ENCODE peak calls at places on chromosome 9, in ten cellular contexts. W is AG10803, V is brain microvascular endothelial cell, D is BJ, A is astrocyte, I is epithelial cell of esophagus, B is AG04450, S is K562, O is type B pancreatic cell, Y is WTC11. C is an unnamed sample.

GRCh38 chr9:18142964-18143363 is 331.0 kb upstream of the ADAMTSL1 start:
- DNase-seq in W (no peak), B (no peak), S (no peak), D (no peak), Y (peak; percentile 10), O (no peak), I (peak; percentile 31), A (no peak), V (no peak), C (no peak)

GRCh38 chr9:71729816-71730526 is 38.3 kb downstream of the CEMIP2 start:
- DNase-seq in W (no peak), I (peak; percentile 57), O (no peak), S (no peak), B (no peak), D (no peak), V (no peak), Y (no peak), A (peak; percentile 26), C (no peak)

GRCh38 chr9:109320338-109320733 is 523 bp downstream of the EPB41L4B start:
- DNase-seq in Y (no peak), I (no peak), S (peak; percentile 58), D (no peak), O (no peak), V (no peak), B (no peak), A (no peak), W (no peak), C (no peak)

GRCh38 chr9:13023498-13023897 is 248.7 kb downstream of the LURAP1L start:
- DNase-seq in B (no peak), S (no peak), D (no peak), W (no peak), A (peak; percentile 57), I (peak; percentile 68), V (peak; percentile 34), O (no peak), Y (no peak), C (no peak)

GRCh38 chr9:135340143-135340655 is 139.4 kb upstream of the PPP1R26 start:
- DNase-seq in O (no peak), A (no peak), V (no peak), W (no peak), Y (peak; percentile 33), D (no peak), B (no peak), S (no peak), I (no peak), C (no peak)

GRCh38 chr9:131677051-131677444 is 62.8 kb downstream of the RAPGEF1 start:
- DNase-seq in S (no peak), A (peak; percentile 46), I (no peak), V (no peak), W (peak; percentile 51), Y (no peak), O (no peak), D (no peak), B (no peak), C (no peak)

GRCh38 chr9:87338075-87338989 is 159.3 kb upstream of the DAPK1 start:
- DNase-seq in V (no peak), D (no peak), I (no peak), A (no peak), B (no peak), W (no peak), O (no peak), Y (no peak), S (no peak), C (no peak)

GRCh38 chr9:87596862-87597261 is 99.2 kb downstream of the DAPK1 start:
- DNase-seq in W (peak; percentile 44), B (no peak), A (no peak), I (no peak), O (no peak), Y (no peak), V (no peak), S (no peak), D (no peak), C (no peak)

GRCh38 chr9:133472277-133472645 is 6.6 kb downstream of the SLC2A6 start:
- DNase-seq in O (no peak), A (no peak), V (no peak), S (no peak), W (no peak), Y (no peak), I (no peak), D (no peak), B (no peak), C (no peak)

GRCh38 chr9:133471551-133472276 is 7.2 kb downstream of the SLC2A6 start:
- DNase-seq in D (no peak), B (no peak), A (no peak), S (no peak), Y (no peak), V (no peak), I (no peak), O (no peak), W (no peak), C (no peak)

GRCh38 chr9:133470988-133471387 is 7.9 kb downstream of the SLC2A6 start:
- DNase-seq in B (no peak), V (no peak), W (no peak), A (no peak), S (no peak), D (no peak), O (no peak), Y (no peak), I (no peak), C (no peak)

GRCh38 chr9:133468777-133469455 is 9.1 kb downstream of the CACFD1 start:
- DNase-seq in I (no peak), A (no peak), O (no peak), D (no peak), W (no peak), V (no peak), Y (no peak), S (no peak), B (no peak), C (no peak)

GRCh38 chr9:133470427-133470924 is 8.4 kb downstream of the SLC2A6 start:
- DNase-seq in A (no peak), V (no peak), S (no peak), I (no peak), B (no peak), D (no peak), W (no peak), O (no peak), Y (peak; percentile 34), C (no peak)
- TF ChIP-seq CTCF in A (no peak), V (no peak), S (no peak), I (no peak), B (no peak), D (no peak), W (no peak), O (no peak), Y (no peak), C (no peak)

GRCh38 chr9:32552172-32552872 is at the start of the genes SMIM27 and TOPORS:
- DNase-seq in O (peak; percentile 88), D (peak; percentile 53), A (peak; percentile 83), V (peak; percentile 82), B (peak; percentile 72), W (peak; percentile 85), S (peak; percentile 74), Y (peak; percentile 88), I (peak; percentile 91), C (peak; percentile 59)

GRCh38 chr9:32550046-32550608 is 2.0 kb upstream of the SMIM27 start:
- DNase-seq in I (peak; percentile 40), S (no peak), O (no peak), V (peak; percentile 32), Y (no peak), W (peak; percentile 24), B (no peak), D (no peak), A (peak; percentile 41), C (no peak)

GRCh38 chr9:32551491-32552049 is 557 bp upstream of the SMIM27 start:
- DNase-seq in S (peak; percentile 22), D (no peak), Y (no peak), V (peak; percentile 20), I (peak; percentile 34), B (no peak), W (peak; percentile 15), O (no peak), A (peak; percentile 6), C (no peak)

GRCh38 chr9:32554107-32554506 is 1.7 kb upstream of the TOPORS start:
- DNase-seq in O (no peak), V (no peak), S (peak; percentile 48), B (no peak), I (no peak), A (no peak), W (peak; percentile 15), D (no peak), Y (no peak), C (no peak)

DNA sequence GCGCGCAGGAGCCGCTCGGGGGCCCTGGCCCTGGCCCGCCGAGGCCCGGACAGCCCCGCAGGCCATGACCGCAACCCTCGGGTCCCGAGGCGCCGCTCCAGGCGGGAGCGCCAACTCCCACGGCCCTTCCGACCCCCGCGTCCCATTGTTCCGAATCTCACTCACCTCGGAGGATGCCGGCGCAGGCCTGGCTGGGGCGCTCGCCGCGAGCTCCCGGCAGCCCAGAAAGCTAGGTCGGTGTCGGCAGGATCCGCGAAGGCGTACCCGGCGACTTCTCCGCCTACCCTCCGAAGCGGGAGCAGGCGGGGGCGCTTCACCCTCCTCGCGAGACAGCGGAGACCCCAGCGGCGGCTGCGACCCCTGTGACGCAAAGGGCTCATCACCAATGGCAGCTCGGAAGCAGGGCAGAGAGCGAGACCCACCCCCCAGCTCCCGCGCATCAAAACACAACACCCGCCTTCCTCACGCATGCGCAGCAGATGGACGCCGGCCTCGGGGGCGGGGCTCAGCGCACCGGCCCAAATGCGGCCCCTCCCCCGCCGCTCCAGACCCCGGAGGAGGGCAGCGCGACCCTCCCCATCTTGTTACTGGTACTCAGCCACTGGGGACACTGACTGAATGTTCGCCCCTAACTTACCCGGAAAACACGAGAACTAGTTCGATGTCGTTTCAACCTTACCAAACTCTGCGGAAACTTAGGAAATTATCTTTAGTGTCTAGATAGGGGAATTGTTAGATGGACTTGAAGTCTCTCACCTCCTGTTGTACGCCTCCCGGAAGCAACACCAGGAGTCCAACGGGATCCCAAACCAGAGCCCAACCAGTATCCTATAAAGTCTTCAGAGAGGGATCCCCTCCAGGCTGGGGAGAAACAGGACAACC is 1.3 kb upstream of the SMIM27 start:
- DNase-seq in W (peak; percentile 86), V (peak; percentile 91), B (peak; percentile 86), Y (peak; percentile 98), A (peak; percentile 83), I (peak; percentile 85), O (peak; percentile 99), S (peak; percentile 90), D (peak; percentile 54), C (peak; percentile 81)
- TF ChIP-seq CTCF in W (no peak), V (no peak), B (peak; percentile 10), Y (no peak), A (no peak), I (peak; percentile 4), O (peak; percentile 38), S (peak; percentile 2), D (peak; percentile 25), C (no peak)

GRCh38 chr9:35797311-35798109 is 6.1 kb downstream of the NPR2 start:
- DNase-seq in V (no peak), I (no peak), B (no peak), S (no peak), W (no peak), A (peak; percentile 18), D (no peak), O (no peak), Y (no peak), C (no peak)

GRCh38 chr9:35800530-35800929 is 9.1 kb downstream of the NPR2 start:
- DNase-seq in O (no peak), W (no peak), S (no peak), I (no peak), V (no peak), Y (no peak), B (no peak), D (no peak), A (no peak), C (no peak)

GRCh38 chr9:35806101-35806500 is 6.0 kb downstream of the SPAG8 start:
- DNase-seq in D (no peak), Y (no peak), W (no peak), V (no peak), O (no peak), A (no peak), S (no peak), I (no peak), B (no peak), C (no peak)

GRCh38 chr9:35798658-35799366 is 7.4 kb downstream of the NPR2 start:
- DNase-seq in I (peak; percentile 99), Y (no peak), S (peak; percentile 47), A (peak; percentile 53), W (peak; percentile 42), B (no peak), V (peak; percentile 31), D (peak; percentile 26), O (no peak), C (no peak)

DNA sequence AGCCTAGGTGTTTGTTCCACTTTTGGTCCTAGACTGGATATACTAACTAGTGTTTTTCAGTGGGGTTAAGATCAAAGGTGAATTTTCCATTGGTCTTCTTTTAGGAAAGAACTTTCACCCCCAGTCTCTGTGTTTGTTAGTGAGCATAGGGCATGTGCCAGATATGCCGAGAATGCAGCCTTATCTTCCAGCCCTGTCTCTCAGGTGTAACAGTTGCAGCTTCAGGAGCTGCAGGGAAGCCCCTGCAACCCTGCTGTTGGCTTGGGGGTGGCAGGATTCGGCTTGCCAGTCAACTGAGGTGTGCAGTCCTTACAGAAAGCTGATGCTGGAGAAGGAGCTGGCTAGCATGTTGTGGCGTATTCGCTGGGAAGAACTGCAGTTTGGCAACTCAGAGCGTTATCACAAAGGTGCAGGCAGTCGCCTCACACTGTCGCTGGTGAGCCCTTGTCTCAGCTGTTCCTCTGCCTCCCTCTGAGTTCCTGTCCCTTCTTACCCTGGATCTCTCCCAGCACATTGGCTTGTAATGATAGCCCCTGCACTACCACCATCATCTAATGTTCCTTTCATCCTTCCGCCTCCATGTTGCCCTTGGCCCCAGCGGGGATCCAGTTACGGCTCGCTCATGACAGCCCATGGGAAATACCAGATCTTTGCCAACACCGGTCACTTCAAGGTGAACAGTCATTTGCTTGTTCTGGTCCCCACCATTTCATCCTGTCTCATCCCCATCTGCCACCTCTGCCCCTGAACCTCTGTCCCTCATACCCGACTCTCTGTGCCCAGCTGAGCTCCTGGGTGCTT is 10.1 kb downstream of the NPR2 start:
- DNase-seq in A (no peak), V (no peak), I (no peak), W (no peak), S (peak; percentile 56), B (no peak), Y (no peak), D (no peak), O (no peak), C (no peak)
- TF ChIP-seq CTCF in A (no peak), V (no peak), I (no peak), W (no peak), S (peak; percentile 15), B (no peak), Y (no peak), D (no peak), O (no peak), C (no peak)

DNA sequence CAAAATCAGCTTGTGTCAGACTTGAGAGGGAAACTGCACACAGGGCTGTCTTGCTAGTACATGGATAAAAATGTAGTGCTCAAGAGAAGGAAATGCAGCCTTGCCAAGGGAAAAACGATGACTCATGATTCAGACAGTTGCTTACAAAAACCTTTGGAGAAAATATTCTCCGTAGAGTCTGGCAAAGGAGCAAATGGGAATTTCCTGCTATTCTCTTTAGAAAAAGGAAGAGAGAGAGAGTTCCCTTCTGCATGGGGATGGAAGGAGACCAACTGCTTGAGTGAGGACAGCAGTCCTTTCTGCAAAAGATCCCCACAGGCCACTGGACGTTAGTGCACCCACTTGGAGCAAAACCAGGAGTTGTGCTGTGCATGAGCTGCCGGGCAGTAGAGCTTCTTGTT is 7.6 kb downstream of the IFNB1 start:
- DNase-seq in Y (peak; percentile 32), W (peak; percentile 96), A (peak; percentile 97), I (peak; percentile 92), S (no peak), V (peak; percentile 94), B (peak; percentile 95), O (no peak), D (peak; percentile 84), C (peak; percentile 88)
- TF ChIP-seq CTCF in Y (no peak), W (peak; percentile 47), A (peak; percentile 26), I (peak; percentile 45), S (no peak), V (peak; percentile 55), B (peak; percentile 36), O (peak; percentile 58), D (peak; percentile 29), C (no peak)

C was measured in retinal pigment epithelial cell.